ENCODE peak calls at places on chromosome 7, in five cellular contexts. U is ureter; N is NCI-H1092 treated with DMSO at 0.1 percent for 48 hours; F is stimulated activated CD8-positive, alpha-beta memory T cell treated with anti-CD3 and anti-CD28 coated beads, Interleukin-4, amount 100 ng/mL, for 24 hours; K is activated naive CD4-positive, alpha-beta T cell. I is an unnamed sample.

GRCh38 chr7:92633211-92633906 is 43.2 kb upstream of the FAM133B start:
- DNase-seq in K (no peak), N (no peak), F (no peak), U (no peak), I (peak)

GRCh38 chr7:105779856-105780815 is 96.3 kb downstream of the ATXN7L1 start:
- DNase-seq in F (no peak), U (no peak), K (no peak), N (no peak), I (no peak)

GRCh38 chr7:157980774-157981173 is 606.8 kb downstream of the PTPRN2 start:
- DNase-seq in N (no peak), U (no peak), K (no peak), F (no peak), I (no peak)

GRCh38 chr7:135690566-135690965 is 28.3 kb downstream of the STMP1 start:
- DNase-seq in U (no peak), N (no peak), F (no peak), K (no peak), I (no peak)

GRCh38 chr7:98569606-98570337 is 47.3 kb upstream of the NPTX2 start:
- DNase-seq in U (no peak), F (no peak), N (peak), K (no peak), I (no peak)

GRCh38 chr7:46908770-46909169 is 673.1 kb downstream of the TNS3 start:
- DNase-seq in K (no peak), U (no peak), F (no peak), N (no peak), I (no peak)

GRCh38 chr7:29039747-29040569 is 81.8 kb upstream of the TRIL start:
- DNase-seq in K (no peak), F (no peak), N (no peak), U (no peak), I (no peak)

GRCh38 chr7:101453617-101454016 is 90.9 kb downstream of the COL26A1 start:
- DNase-seq in N (no peak), K (no peak), U (no peak), F (no peak), I (no peak)

GRCh38 chr7:115494529-115495147 is 535.9 kb downstream of the TFEC start:
- DNase-seq in K (no peak), U (no peak), N (no peak), F (no peak), I (no peak)

GRCh38 chr7:55572378-55573233 is at the start of gene VOPP1:
- DNase-seq in F (peak), N (peak), U (peak), K (peak), I (peak)

GRCh38 chr7:149616898-149617297 is 119.3 kb upstream of the ZNF746 start:
- DNase-seq in U (no peak), K (no peak), N (no peak), F (no peak), I (no peak)

I was measured in natural killer cell treated with Interleukin-12 subunit alpha and Interleukin-12 subunit beta and Interleukin-15 and Interleukin-18, amount 100 ng/mL, for 72 hours.